ENCODE peak calls at places on chromosomes 13 and 19, in four cellular contexts. O is SK-N-SH, H is GM12878, E is HepG2. M is an unnamed sample.

GRCh38 chr13:28753208-28753892 is 34.6 kb upstream of the SLC46A3 start:
- DNase-seq in E (peak; percentile 75), H (no peak), O (no peak), M (peak; percentile 92)

GRCh38 chr13:32142956-32143375 is 111.4 kb downstream of the FRY start:
- DNase-seq in H (no peak), E (peak; percentile 98), O (peak; percentile 18), M (peak; percentile 10)

GRCh38 chr13:75740008-75740407 is 103.9 kb downstream of the LMO7 start:
- DNase-seq in E (no peak), H (no peak), O (no peak), M (no peak)

GRCh38 chr19:1133471-1133929 is 29.7 kb downstream of the GPX4 start:
- DNase-seq in O (peak; percentile 70), H (peak; percentile 79), E (no peak), M (peak; percentile 41)

GRCh38 chr19:19315444-19315843 is 4.9 kb downstream of the SUGP1 start:
- DNase-seq in E (no peak), H (no peak), O (no peak), M (no peak)

GRCh38 chr19:40494191-40494838 is 27.5 kb downstream of the SPTBN4 start:
- DNase-seq in E (no peak), H (no peak), O (no peak), M (no peak)

GRCh38 chr13:108077284-108077683 is 138.1 kb downstream of the LIG4 start:
- DNase-seq in H (no peak), O (no peak), E (no peak), M (no peak)

GRCh38 chr19:39679056-39679790 is 23.5 kb downstream of the LGALS16 start:
- DNase-seq in E (no peak), O (no peak), H (peak; percentile 86), M (no peak)

GRCh38 chr13:24631922-24632321 is 48.3 kb upstream of the ATP12A start:
- DNase-seq in H (no peak), E (no peak), O (no peak), M (no peak)

GRCh38 chr19:43675269-43675879 is 5.4 kb upstream of the PLAUR start:
- DNase-seq in E (no peak), H (peak; percentile 34), O (no peak), M (peak; percentile 88)

GRCh38 chr13:25494708-25495411 is 123.1 kb downstream of the ATP8A2 start:
- DNase-seq in H (no peak), E (no peak), O (no peak), M (no peak)

GRCh38 chr13:95571941-95572340 is 19.4 kb downstream of the CLDN10 start:
- DNase-seq in O (no peak), E (no peak), H (no peak), M (no peak)

GRCh38 chr13:110347535-110348308 is 40.6 kb downstream of the COL4A2 start:
- DNase-seq in O (no peak), E (peak; percentile 7), H (no peak), M (peak; percentile 53)

GRCh38 chr13:94590744-94591143 is 5.2 kb downstream of the TGDS start:
- DNase-seq in O (no peak), E (no peak), H (no peak), M (no peak)

GRCh38 chr19:44142014-44142523 is 715 bp downstream of the ZNF234 start:
- DNase-seq in O (no peak), E (peak; percentile 2), H (no peak), M (no peak)

GRCh38 chr19:13228561-13228960 is 78.3 kb downstream of the IER2 start:
- DNase-seq in H (no peak), O (no peak), E (no peak), M (no peak)

DNA sequence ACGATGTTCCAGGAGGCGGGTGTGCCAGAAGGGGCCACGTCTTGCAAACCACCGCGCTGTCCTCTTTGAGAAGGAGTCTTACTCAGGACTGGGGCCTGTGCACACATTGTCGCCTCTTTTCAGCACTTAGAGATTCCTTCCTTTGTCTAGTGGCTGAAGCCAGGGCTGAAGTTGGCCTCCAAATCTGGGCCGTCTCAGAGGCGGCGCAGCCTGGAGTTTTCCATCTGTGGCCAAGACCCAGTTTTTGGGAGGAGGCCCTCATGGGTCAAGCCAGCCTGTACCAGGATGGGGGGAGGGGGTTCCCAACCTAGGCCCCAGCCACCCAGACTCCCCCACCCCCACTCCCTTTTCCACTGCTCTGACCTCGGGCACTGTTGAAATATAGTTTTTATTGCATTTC is 11.8 kb downstream of the ANO8 start:
- DNase-seq in H (no peak), E (no peak), O (peak; percentile 47), M (no peak)
- TF ChIP-seq PBX3 in H (no peak), E (no peak), O (no peak), M (no peak)

GRCh38 chr13:34076319-34076718 is 258.4 kb downstream of the RFC3 start:
- DNase-seq in O (no peak), E (no peak), H (no peak), M (no peak)

GRCh38 chr13:34078334-34078999 is 260.5 kb downstream of the RFC3 start:
- DNase-seq in E (no peak), H (no peak), O (no peak), M (no peak)

GRCh38 chr13:34076943-34077703 is 259.2 kb downstream of the RFC3 start:
- DNase-seq in E (peak; percentile 16), H (no peak), O (peak; percentile 35), M (peak; percentile 36)
- TF ChIP-seq PBX3 in E (no peak), H (no peak), O (no peak), M (no peak)

GRCh38 chr13:98476106-98476505 is 100.8 kb downstream of the STK24 start:
- DNase-seq in O (peak; percentile 57), E (no peak), H (no peak), M (no peak)
- TF ChIP-seq PBX3 in O (no peak), E (no peak), H (peak; percentile 32), M (no peak)

DNA sequence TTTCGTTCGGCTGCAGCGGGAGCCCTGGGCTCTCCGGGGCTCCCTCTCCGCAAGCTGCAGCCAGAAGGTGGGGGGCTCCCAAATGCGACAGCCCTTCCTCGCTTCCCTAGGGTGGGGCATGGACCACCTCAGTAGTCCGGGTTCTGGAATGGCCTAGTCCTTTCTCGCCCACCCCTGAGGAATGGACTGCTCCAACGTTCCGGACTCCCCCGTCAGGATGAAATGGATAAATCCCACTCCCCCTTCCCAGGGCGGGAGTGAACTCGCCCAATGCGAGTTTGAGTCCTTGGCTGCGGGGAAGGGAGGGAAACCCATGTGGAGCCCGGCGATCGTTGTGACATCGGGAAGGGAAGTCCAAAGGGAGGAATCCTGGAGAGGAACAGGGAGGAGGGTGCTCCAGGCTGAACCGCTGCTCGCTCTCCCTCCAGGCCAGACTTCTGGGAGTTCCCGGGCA is 5.5 kb downstream of the HRC start:
- DNase-seq in E (peak; percentile 76), O (peak; percentile 84), H (no peak), M (peak; percentile 91)
- TF ChIP-seq PBX3 in E (no peak), O (no peak), H (no peak), M (no peak)